ENCODE peak calls at places on chromosomes 13 and 19, in four cellular contexts. W, T, U and N are unnamed samples.

GRCh38 chr19:11479470-11480080 is 1.3 kb downstream of the ELAVL3 start:
- DNase-seq in T (no peak), W (no peak), U (no peak), N (no peak)

GRCh38 chr19:2252481-2253105 is 3.5 kb downstream of the AMH start:
- DNase-seq in W (no peak), U (no peak), T (no peak), N (no peak)

GRCh38 chr13:60268203-60268555 is 104.5 kb upstream of the DIAPH3 start:
- DNase-seq in W (no peak), U (no peak), T (no peak), N (no peak)

GRCh38 chr13:41411536-41411935 is 45.8 kb upstream of the RGCC start:
- DNase-seq in W (no peak), U (no peak), T (no peak), N (no peak)

GRCh38 chr19:4504297-4504701 is 14.0 kb downstream of the PLIN4 start:
- DNase-seq in W (no peak), U (no peak), T (no peak), N (no peak)

GRCh38 chr19:47315125-47315821 is 5.6 kb downstream of the C5AR1 start:
- DNase-seq in W (peak; percentile 98), T (peak; percentile 45), U (no peak), N (peak; percentile 91)

GRCh38 chr13:96053003-96053703 is at the start of gene UGGT2:
- DNase-seq in U (peak; percentile 64), T (peak; percentile 93), W (peak; percentile 91), N (peak; percentile 96)

GRCh38 chr19:18975011-18975410 is 34.0 kb upstream of the HOMER3 start:
- DNase-seq in W (no peak), U (no peak), T (no peak), N (no peak)

GRCh38 chr13:32940601-32941000 is 75.6 kb upstream of the KL start:
- DNase-seq in U (no peak), T (no peak), W (no peak), N (no peak)

GRCh38 chr19:19461671-19462622 is 53.4 kb downstream of the TSSK6 start:
- DNase-seq in W (no peak), U (no peak), T (peak; percentile 49), N (peak; percentile 68)

GRCh38 chr13:109393045-109393444 is 393.3 kb downstream of the IRS2 start:
- DNase-seq in W (no peak), T (no peak), U (no peak), N (no peak)

GRCh38 chr13:20997301-20998061 is 63.9 kb downstream of the LATS2 start:
- DNase-seq in W (no peak), T (no peak), U (no peak), N (no peak)

GRCh38 chr13:113978741-113979481 is 5.0 kb upstream of the C13orf46 start:
- DNase-seq in W (no peak), T (no peak), U (no peak), N (peak; percentile 42)

GRCh38 chr19:38837656-38838121 is 6.1 kb upstream of the ECH1 start:
- DNase-seq in W (no peak), T (no peak), U (no peak), N (peak; percentile 17)

GRCh38 chr13:96075953-96076543 is 13.9 kb upstream of the HS6ST3 start:
- DNase-seq in W (peak; percentile 21), T (no peak), U (no peak), N (no peak)

GRCh38 chr13:66117573-66117972 is 1112.6 kb downstream of the PCDH9 start:
- DNase-seq in U (no peak), W (no peak), T (no peak), N (no peak)

GRCh38 chr13:114100446-114101320 is 31.7 kb downstream of the RASA3 start:
- DNase-seq in W (no peak), T (peak; percentile 20), U (no peak), N (peak; percentile 46)

GRCh38 chr13:112248406-112248760 is 127.8 kb upstream of the SPACA7 start:
- DNase-seq in U (no peak), W (no peak), T (no peak), N (peak; percentile 87)

GRCh38 chr19:37817180-37817911 is 38.0 kb upstream of the ZNF573 start:
- DNase-seq in U (no peak), T (peak; percentile 74), W (no peak), N (peak; percentile 61)

GRCh38 chr13:70932511-70932910 is 824.3 kb upstream of the KLHL1 start:
- DNase-seq in U (no peak), T (no peak), W (no peak), N (no peak)

GRCh38 chr13:68749801-68750200 is 1357.8 kb upstream of the ATXN8OS start:
- DNase-seq in T (no peak), U (no peak), W (no peak), N (no peak)

GRCh38 chr19:55312621-55313117 is 12.5 kb downstream of the TMEM150B start:
- DNase-seq in T (no peak), W (no peak), U (no peak), N (no peak)

GRCh38 chr13:50156140-50156539 is 140.9 kb downstream of the KCNRG start:
- DNase-seq in T (no peak), U (no peak), W (no peak), N (no peak)

GRCh38 chr13:29525757-29526156 is 69.7 kb downstream of the SLC7A1 start:
- DNase-seq in U (no peak), T (no peak), W (no peak), N (no peak)

GRCh38 chr13:91291078-91291477 is 56.4 kb upstream of the MIR17HG start:
- DNase-seq in W (no peak), T (no peak), U (no peak), N (no peak)

GRCh38 chr13:112755331-112755730 is 65.5 kb downstream of the ATP11A start:
- DNase-seq in W (no peak), U (no peak), T (no peak), N (no peak)

GRCh38 chr19:17220207-17220758 is 5.1 kb downstream of the USE1 start:
- DNase-seq in U (no peak), T (no peak), W (no peak), N (no peak)

GRCh38 chr13:79361299-79361698 is 44.8 kb downstream of the RBM26 start:
- DNase-seq in T (no peak), W (no peak), U (no peak), N (no peak)

GRCh38 chr13:31162151-31163008 is 676 bp upstream of the HSPH1 start:
- DNase-seq in W (peak; percentile 84), U (peak; percentile 92), T (peak; percentile 96), N (peak; percentile 98)
- TF ChIP-seq POLR2A in W (peak; percentile 58), U (no peak), T (peak; percentile 41), N (no peak)

DNA sequence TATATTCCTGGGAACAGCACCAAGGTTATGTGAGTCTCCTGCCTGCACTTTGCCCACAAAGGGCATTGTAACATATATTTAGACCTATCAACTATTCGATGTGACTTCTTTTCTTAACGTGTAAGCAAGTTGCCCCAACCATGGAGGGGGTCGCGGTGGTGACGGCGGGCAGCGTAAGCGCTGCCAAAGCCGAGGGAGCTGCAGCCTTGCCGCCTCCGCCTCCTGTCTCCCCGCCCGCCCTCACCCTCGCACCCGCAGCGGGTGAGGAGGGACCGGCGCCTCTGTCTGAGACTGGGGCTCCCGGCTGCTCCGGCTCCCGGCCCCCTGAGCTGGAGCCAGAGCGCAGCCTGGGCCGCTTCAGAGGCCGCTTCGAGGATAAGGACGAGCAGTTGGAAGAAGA is 59.0 kb downstream of the ZNF676 start:
- DNase-seq in W (no peak), U (no peak), T (no peak), N (no peak)
- H3K4me3 ChIP-seq in W (no peak overlapping the region), U (no peak overlapping the region), T (no peak overlapping the region), N (no peak overlapping the region)

GRCh38 chr19:13732337-13732736 is 32.0 kb upstream of the MRI1 start:
- DNase-seq in U (no peak), W (no peak), T (no peak), N (no peak)

GRCh38 chr19:13738073-13738472 is 26.2 kb upstream of the MRI1 start:
- DNase-seq in W (no peak), U (no peak), T (no peak), N (no peak)

GRCh38 chr19:13731147-13731964 is 33.0 kb upstream of the MRI1 start:
- DNase-seq in U (peak; percentile 72), T (peak; percentile 93), W (peak; percentile 86), N (peak; percentile 96)

GRCh38 chr19:13729859-13730258 is 34.5 kb upstream of the MRI1 start:
- DNase-seq in W (no peak), U (no peak), T (no peak), N (no peak)

GRCh38 chr19:13734751-13735150 is 29.6 kb upstream of the MRI1 start:
- DNase-seq in U (no peak), W (no peak), T (no peak), N (no peak)
- TF ChIP-seq POLR2A in U (no peak), W (no peak), T (no peak), N (no peak)

GRCh38 chr19:12884202-12884601 is 2.8 kb downstream of the KLF1 start:
- DNase-seq in W (no peak), T (no peak), U (no peak), N (no peak)

GRCh38 chr19:12886943-12887747 is at the start of gene KLF1:
- DNase-seq in T (no peak), W (no peak), U (no peak), N (no peak)

GRCh38 chr19:12884926-12885748 is 1.9 kb downstream of the KLF1 start:
- DNase-seq in T (no peak), U (peak; percentile 57), W (peak; percentile 54), N (peak; percentile 86)

GRCh38 chr19:12884627-12884925 is 2.4 kb downstream of the KLF1 start:
- DNase-seq in U (no peak), W (no peak), T (no peak), N (no peak)

DNA sequence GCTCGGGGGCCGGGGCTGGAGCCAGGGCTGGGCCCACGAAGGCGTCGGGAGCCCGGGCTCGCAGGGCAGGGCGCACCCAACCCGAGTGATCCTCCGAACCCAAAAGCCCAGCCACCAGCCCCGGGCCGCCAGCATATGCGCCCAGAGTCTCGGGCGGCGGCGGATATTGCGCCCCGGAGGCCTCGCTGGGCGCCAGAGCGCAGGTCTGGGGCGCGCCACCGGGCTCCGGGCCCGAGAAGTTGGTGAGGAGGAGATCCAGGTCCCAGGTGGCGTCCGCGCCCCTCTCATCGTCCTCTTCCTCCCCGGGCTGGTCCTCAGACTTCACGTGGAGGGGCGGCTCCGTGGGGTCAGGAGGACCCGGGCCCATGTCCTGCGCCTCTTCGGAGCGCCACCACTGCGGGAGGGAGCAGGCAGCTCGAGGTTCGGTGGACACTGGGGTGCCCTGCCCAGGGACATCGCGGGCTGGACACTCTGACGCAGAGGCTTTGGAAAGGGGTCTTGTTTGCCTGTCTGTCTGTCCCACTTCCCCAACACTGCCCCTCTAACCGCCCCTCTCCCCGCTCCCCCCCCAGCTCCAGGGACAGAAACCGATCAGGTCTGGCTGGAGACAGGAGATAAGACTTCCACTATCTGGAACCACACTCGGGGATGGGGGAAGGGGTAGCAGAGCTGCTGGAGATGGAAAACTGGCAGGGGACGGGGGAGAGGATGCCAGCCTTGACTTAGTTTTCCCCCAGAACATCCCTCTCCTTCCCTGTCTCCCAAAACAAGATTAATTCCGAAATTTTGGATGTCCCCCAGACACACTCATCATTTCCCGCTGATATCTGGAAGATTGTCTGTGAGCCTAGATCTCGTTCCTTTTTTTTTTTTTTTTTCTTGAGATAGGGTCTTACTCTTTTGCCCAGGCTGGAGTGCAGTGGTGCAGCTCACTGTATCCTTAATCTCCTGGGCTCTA is 973 bp downstream of the KLF1 start:
- DNase-seq in U (no peak), T (no peak), W (no peak), N (peak; percentile 63)
- H3K4me3 ChIP-seq in U (peak overlapping the region; percentile 69), T (no peak overlapping the region), W (peak overlapping the region; percentile 36), N (peak overlapping the region; percentile 51)

GRCh38 chr19:21851596-21852345 is 15.8 kb upstream of the ZNF43 start:
- DNase-seq in W (peak; percentile 81), U (no peak), T (peak; percentile 94), N (peak; percentile 83)
- TF ChIP-seq POLR2A in W (peak; percentile 40), U (no peak), T (peak; percentile 51), N (no peak)